ENCODE peak calls at places on chromosomes 16 and 17, in four cellular contexts. G is thyroid gland, E is H7, R is HFF-Myc. Y is an unnamed sample.
A peak's percentile ranks its signal among the peaks of the same experiment; 100 is the strongest.

GRCh38 chr16:50213939-50214519 is 52.3 kb upstream of the ADCY7 start:
- DNase-seq in G (no peak), R (no peak), E (peak; percentile 43), Y (no peak)

GRCh38 chr17:75645501-75645888 is 12.3 kb downstream of the SMIM5 start:
- DNase-seq in G (peak; percentile 84), E (peak; percentile 30), R (no peak), Y (peak; percentile 85)

GRCh38 chr16:66159987-66160386 is 206.5 kb upstream of the CDH5 start:
- DNase-seq in E (no peak), R (no peak), G (no peak), Y (no peak)

GRCh38 chr17:18246880-18247612 is 11.5 kb downstream of the FLII start:
- DNase-seq in E (peak; percentile 100), R (no peak), G (peak; percentile 83), Y (peak; percentile 95)

GRCh38 chr16:26952411-26952810 is 114.3 kb upstream of the C16orf82 start:
- DNase-seq in G (no peak), R (no peak), E (peak; percentile 54), Y (no peak)

GRCh38 chr16:70582280-70582978 is 58.8 kb downstream of the SF3B3 start:
- DNase-seq in G (no peak), R (no peak), E (peak; percentile 66), Y (no peak)

GRCh38 chr16:86330906-86331305 is 179.4 kb upstream of the FOXF1 start:
- DNase-seq in E (no peak), G (no peak), R (no peak), Y (no peak)

GRCh38 chr17:76865174-76865573 is 3.0 kb upstream of the MGAT5B start:
- DNase-seq in G (no peak), R (no peak), E (no peak), Y (no peak)

GRCh38 chr16:49589721-49590120 is 216.1 kb downstream of the C16orf78 start:
- DNase-seq in E (no peak), G (no peak), R (no peak), Y (peak; percentile 9)

GRCh38 chr16:1279081-1279944 is 23.4 kb downstream of the TPSD1 start:
- DNase-seq in E (peak; percentile 58), R (no peak), G (no peak), Y (no peak)

GRCh38 chr17:5110816-5111215 is 862 bp downstream of the ZNF232 start:
- DNase-seq in E (no peak), R (no peak), G (no peak), Y (no peak)

GRCh38 chr17:42055496-42055895 is 5.1 kb upstream of the C17orf113 start:
- DNase-seq in E (no peak), G (no peak), R (no peak), Y (no peak)

GRCh38 chr17:83145831-83146230 is 66.4 kb downstream of the METRNL start:
- DNase-seq in G (no peak), E (no peak), R (no peak), Y (no peak)

GRCh38 chr16:65769055-65769465 is 597.4 kb upstream of the CDH5 start:
- DNase-seq in G (no peak), R (no peak), E (no peak), Y (no peak)

GRCh38 chr16:19135896-19136438 is 22.2 kb downstream of the ITPRIPL2 start:
- DNase-seq in E (no peak), G (no peak), R (no peak), Y (peak; percentile 36)

GRCh38 chr17:78342438-78343098 is 17.3 kb downstream of the SOCS3 start:
- DNase-seq in E (peak; percentile 79), R (no peak), G (no peak), Y (no peak)

GRCh38 chr17:32626371-32626770 is 139.6 kb downstream of the CDK5R1 start:
- DNase-seq in G (no peak), R (no peak), E (no peak), Y (no peak)

GRCh38 chr16:85327731-85328664 is 215.7 kb upstream of the CIBAR2 start:
- DNase-seq in G (peak; percentile 69), E (peak; percentile 94), R (no peak), Y (no peak)

GRCh38 chr16:54453863-54454262 is 167.3 kb upstream of the IRX3 start:
- DNase-seq in R (no peak), G (no peak), E (no peak), Y (no peak)

GRCh38 chr16:54454616-54455015 is 168.0 kb upstream of the IRX3 start:
- DNase-seq in R (no peak), E (no peak), G (no peak), Y (no peak)

GRCh38 chr16:54456291-54456690 is 169.7 kb upstream of the IRX3 start:
- DNase-seq in G (no peak), R (no peak), E (no peak), Y (no peak)

GRCh38 chr16:54458923-54459322 is 172.3 kb upstream of the IRX3 start:
- DNase-seq in E (no peak), G (no peak), R (no peak), Y (no peak)

DNA sequence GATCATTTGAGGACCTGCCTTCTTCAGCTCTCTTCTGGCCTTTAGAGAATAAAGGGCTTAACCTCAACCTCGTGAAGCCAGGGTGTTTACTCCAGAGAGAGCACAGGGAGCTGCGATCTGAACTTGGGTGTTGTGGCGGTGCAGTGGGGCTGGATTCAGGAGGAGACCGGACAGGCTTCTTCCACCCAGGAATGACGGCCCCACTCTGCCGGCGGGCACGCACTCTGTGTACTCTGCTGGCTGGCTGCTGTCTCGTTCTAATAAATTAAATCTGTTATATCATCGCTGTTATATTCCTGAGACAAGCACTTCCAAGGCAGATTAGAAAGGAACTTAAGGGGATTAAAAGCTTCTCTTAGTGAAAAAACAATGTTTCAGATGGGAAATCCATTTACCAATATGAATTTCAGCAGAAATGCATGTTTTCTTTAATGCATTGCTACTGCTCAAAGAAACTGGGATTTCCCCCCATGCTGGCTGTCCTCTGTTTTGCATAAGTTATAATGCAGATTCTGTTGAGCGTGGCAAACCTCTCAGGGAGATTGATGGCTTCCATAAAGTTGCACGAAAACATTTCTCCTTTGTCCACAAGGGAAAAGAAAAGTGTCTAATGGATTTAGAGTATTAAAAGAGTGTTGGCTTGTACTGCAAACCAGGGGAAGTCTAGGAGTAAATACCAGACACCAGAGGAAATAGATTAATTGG is 168.6 kb upstream of the IRX3 start:
- DNase-seq in G (no peak), R (no peak), E (no peak), Y (no peak)
- H3K4me3 ChIP-seq in G (no peak overlapping the region), R (no peak overlapping the region), E (no peak overlapping the region), Y (no peak overlapping the region)

GRCh38 chr16:24671455-24671954 is 57.9 kb upstream of the TNRC6A start:
- DNase-seq in G (no peak), E (no peak), R (no peak), Y (no peak)
- H3K4me3 ChIP-seq in G (no peak overlapping the region), E (no peak overlapping the region), R (no peak overlapping the region), Y (no peak overlapping the region)

DNA sequence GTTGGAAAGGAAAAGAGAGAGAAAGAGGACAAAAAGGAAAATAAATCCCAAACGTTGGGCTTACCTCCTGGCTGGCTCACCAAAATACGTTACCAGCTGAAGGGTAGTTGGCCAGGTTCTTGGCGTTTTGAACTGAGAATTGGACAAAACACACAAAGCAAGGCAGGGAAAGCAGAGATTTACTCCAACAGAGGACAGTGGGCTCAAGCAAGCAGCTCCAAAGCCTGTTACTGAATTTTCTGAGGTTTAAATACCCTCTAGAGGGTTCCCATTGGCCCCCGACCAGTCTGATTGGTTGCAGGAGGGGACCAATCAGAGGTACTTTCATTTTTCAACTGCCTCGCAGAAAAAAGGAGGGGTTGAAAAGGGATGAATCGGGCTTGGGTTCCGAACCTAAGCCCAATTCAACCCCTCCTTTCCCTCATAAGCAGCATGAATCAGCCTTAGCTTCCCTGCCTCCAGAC is 55.6 kb upstream of the ALOX12 start:
- DNase-seq in G (no peak), E (no peak), R (no peak), Y (no peak)
- H3K4me3 ChIP-seq in G (no peak overlapping the region), E (no peak overlapping the region), R (no peak overlapping the region), Y (peak overlapping the region; percentile 13)

DNA sequence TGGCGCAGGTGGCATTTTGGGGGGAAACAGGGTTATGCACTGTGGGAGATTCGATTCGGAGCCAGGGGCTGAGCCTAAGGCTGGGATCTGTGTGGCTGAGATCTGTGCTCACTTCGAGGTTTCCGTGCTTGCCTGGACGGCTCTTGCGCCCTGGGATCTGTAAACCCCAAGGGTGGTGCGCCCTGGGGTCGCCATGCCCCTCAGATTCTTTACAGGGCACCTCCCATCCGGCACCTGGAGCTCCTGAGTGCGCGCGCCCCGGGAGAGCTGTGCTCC is 377 bp downstream of the SLC13A5 start:
- DNase-seq in E (peak; percentile 73), R (no peak), G (no peak), Y (no peak)
- H3K4me3 ChIP-seq in E (peak overlapping the region; percentile 64), R (no peak overlapping the region), G (no peak overlapping the region), Y (no peak overlapping the region)

DNA sequence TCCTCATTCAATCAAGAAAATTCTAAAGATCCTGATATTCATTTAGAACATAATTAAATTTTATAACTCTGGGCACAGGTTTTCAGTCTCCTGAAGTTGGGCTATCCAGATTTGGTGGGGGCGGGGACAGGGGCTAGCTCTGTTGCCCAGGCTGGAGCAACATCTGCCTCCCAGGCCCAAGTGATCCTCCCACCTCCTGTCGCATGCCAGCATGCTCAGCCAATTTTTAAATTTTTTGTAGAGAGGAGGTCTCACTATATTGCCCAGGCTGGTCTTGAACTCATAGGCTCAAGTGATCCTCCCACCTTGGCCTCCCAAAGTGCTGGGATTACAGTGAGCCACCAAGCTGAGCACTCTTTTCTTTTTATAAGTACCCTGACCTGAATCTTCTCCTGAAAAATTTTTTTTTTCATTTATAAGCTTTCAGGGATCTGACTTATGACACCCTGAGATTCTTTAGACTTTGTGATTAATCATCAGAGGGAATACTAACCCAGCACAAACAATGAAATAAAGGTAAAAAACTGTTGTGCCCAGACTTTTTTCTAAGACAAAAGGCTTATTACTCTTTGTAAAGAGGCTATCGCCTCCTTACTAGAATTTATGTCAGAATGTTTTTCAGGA is 62.6 kb downstream of the TUBD1 start:
- DNase-seq in E (no peak), G (no peak), R (no peak), Y (no peak)
- H3K4me3 ChIP-seq in E (no peak overlapping the region), G (no peak overlapping the region), R (peak overlapping the region; percentile 8), Y (no peak overlapping the region)

DNA sequence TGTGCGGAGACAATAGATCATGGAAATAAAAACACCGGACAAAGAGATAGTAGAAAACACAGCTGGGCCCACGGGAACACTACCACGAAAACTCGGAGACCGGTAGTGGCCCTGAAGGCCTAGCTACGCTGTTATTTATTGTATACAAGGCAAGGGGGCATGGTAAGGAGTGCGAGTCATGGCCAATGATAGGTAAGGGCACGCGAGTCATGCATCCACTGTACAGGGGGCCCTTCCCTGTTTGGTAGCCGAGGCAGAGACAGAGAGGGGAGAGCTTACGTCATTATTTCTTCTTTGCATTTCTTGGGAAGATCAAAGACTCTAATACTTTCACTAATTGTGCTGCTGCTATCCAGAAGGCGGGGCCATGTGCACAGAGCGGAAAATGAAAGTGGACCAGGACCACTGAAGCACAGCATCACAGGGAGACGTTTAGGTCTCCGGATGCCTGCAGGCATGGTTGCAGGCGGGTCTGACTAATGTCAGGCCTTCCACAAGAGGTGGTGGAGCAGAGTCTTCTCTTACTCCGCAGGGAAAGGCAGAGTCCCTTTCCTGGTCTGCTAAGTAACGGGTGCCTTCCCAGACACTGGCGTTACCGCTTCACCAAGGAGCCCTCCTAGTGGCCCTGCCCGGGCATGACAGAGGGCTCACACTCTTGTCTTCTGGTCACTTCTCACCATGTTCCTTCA is 74.4 kb upstream of the ARL4D start:
- DNase-seq in G (no peak), E (no peak), R (no peak), Y (no peak)
- H3K4me3 ChIP-seq in G (no peak overlapping the region), E (no peak overlapping the region), R (no peak overlapping the region), Y (no peak overlapping the region)

GRCh38 chr17:81516439-81516838 is 3.8 kb upstream of the ACTG1 start:
- DNase-seq in E (no peak), G (no peak), R (no peak), Y (no peak)
- H3K4me3 ChIP-seq in E (peak overlapping the region; percentile 81), G (no peak overlapping the region), R (peak overlapping the region; percentile 69), Y (peak overlapping the region; percentile 79)

GRCh38 chr16:13438064-13438463 is 481.9 kb upstream of the ERCC4 start:
- DNase-seq in G (no peak), E (no peak), R (no peak), Y (no peak)
- H3K4me3 ChIP-seq in G (no peak overlapping the region), E (no peak overlapping the region), R (no peak overlapping the region), Y (no peak overlapping the region)